ENCODE peak calls at places on chromosomes 3 and 15, in nine cellular contexts. L is A549, B is gastrocnemius medialis, F is body of pancreas, O is ovary, D is H1, Y is endothelial cell of umbilical vein, V is thyroid gland, K is upper lobe of left lung. H is an unnamed sample.

GRCh38 chr3:459376-459710 is 262.8 kb downstream of the CHL1 start:
- DNase-seq in K (no peak), O (no peak), L (no peak), B (no peak), V (no peak), D (no peak), Y (no peak), F (no peak), H (no peak)

GRCh38 chr15:68517285-68517711 is 61.5 kb upstream of the CORO2B start:
- DNase-seq in V (peak), B (no peak), L (peak), F (no peak), Y (no peak), D (no peak), K (peak), O (no peak), H (no peak)

GRCh38 chr3:99410789-99411311 is 227.5 kb upstream of the COL8A1 start:
- DNase-seq in B (no peak), L (no peak), Y (peak), D (no peak), O (no peak), V (no peak), F (no peak), K (no peak), H (no peak)

GRCh38 chr3:45010718-45011355 is 15.3 kb upstream of the CLEC3B start:
- DNase-seq in L (no peak), B (peak), Y (peak), F (no peak), O (no peak), K (no peak), D (no peak), V (peak), H (no peak)

GRCh38 chr3:161700998-161701397 is 204.4 kb downstream of the OTOL1 start:
- DNase-seq in Y (no peak), L (no peak), V (no peak), O (no peak), B (no peak), F (no peak), K (no peak), D (peak), H (no peak)

GRCh38 chr15:98651581-98652220 is 3.4 kb downstream of the IGF1R start:
- DNase-seq in Y (peak), K (no peak), V (peak), D (no peak), B (no peak), F (no peak), O (no peak), L (peak), H (no peak)

GRCh38 chr3:5294360-5294759 is 106.9 kb downstream of the EDEM1 start:
- DNase-seq in O (no peak), F (no peak), B (no peak), D (peak), K (no peak), V (no peak), L (no peak), Y (no peak), H (no peak)

GRCh38 chr3:7876741-7877297 is 624.8 kb upstream of the LMCD1 start:
- DNase-seq in K (no peak), F (no peak), L (no peak), O (no peak), D (no peak), V (no peak), B (no peak), Y (peak), H (no peak)

GRCh38 chr3:14484741-14485140 is 55.4 kb downstream of the GRIP2 start:
- DNase-seq in D (no peak), B (no peak), O (peak), L (no peak), F (no peak), K (no peak), Y (no peak), V (no peak), H (no peak)

GRCh38 chr3:77530870-77531269 is 491.0 kb downstream of the ROBO2 start:
- DNase-seq in D (no peak), V (no peak), F (no peak), K (no peak), B (no peak), L (no peak), O (no peak), Y (no peak), H (no peak)

GRCh38 chr3:15796331-15796730 is 1.4 kb downstream of the ANKRD28 start:
- DNase-seq in Y (peak), B (no peak), F (no peak), O (no peak), V (no peak), K (no peak), L (no peak), D (no peak), H (no peak)

GRCh38 chr3:147705626-147706025 is 296.5 kb downstream of the ZIC1 start:
- DNase-seq in B (no peak), O (no peak), K (no peak), F (no peak), L (no peak), V (no peak), D (no peak), Y (no peak), H (no peak)

GRCh38 chr3:133781570-133781969 is 24.0 kb upstream of the SRPRB start:
- DNase-seq in L (no peak), F (no peak), O (no peak), B (no peak), K (no peak), Y (no peak), D (no peak), V (no peak), H (no peak)

GRCh38 chr3:39064646-39065045 is 12.8 kb downstream of the WDR48 start:
- DNase-seq in O (no peak), L (no peak), D (no peak), Y (no peak), F (no peak), V (peak), K (no peak), B (no peak), H (no peak)

GRCh38 chr3:105867690-105868449 is 942 bp downstream of the CBLB start:
- DNase-seq in O (no peak), D (no peak), Y (peak), L (no peak), F (no peak), B (no peak), K (no peak), V (no peak), H (no peak)

GRCh38 chr3:45199837-45200648 is 26.0 kb downstream of the TMEM158 start:
- DNase-seq in D (no peak), B (no peak), O (no peak), V (no peak), L (peak), F (peak), Y (peak), K (no peak), H (no peak)

GRCh38 chr3:179880868-179881267 is 155.9 kb downstream of the PEX5L start:
- DNase-seq in K (no peak), B (no peak), D (no peak), O (no peak), L (no peak), V (no peak), F (no peak), Y (no peak), H (no peak)

GRCh38 chr3:40719660-40720287 is 195.0 kb downstream of the ZNF621 start:
- DNase-seq in B (no peak), Y (no peak), L (peak), K (no peak), V (peak), F (peak), D (no peak), O (no peak), H (no peak)

GRCh38 chr3:197792019-197792647 is 1.1 kb downstream of the LRCH3 start:
- DNase-seq in L (no peak), B (no peak), O (no peak), K (no peak), V (no peak), Y (peak), D (no peak), F (no peak), H (no peak)

GRCh38 chr15:80431635-80432034 is 27.5 kb downstream of the ARNT2 start:
- DNase-seq in F (no peak), O (no peak), V (peak), Y (no peak), B (no peak), D (no peak), K (no peak), L (no peak), H (no peak)

GRCh38 chr3:156161172-156161571 is 40.8 kb downstream of the KCNAB1 start:
- DNase-seq in F (no peak), L (no peak), B (no peak), K (no peak), Y (peak), D (no peak), O (no peak), V (no peak), H (no peak)

GRCh38 chr3:14780927-14781507 is 37.7 kb upstream of the FGD5 start:
- DNase-seq in D (peak), O (peak), V (peak), K (no peak), L (peak), B (no peak), Y (peak), F (peak), H (peak)

GRCh38 chr15:89749951-89750559 is 994 bp downstream of the MESP1 start:
- DNase-seq in D (no peak), L (no peak), K (peak), F (peak), B (no peak), O (no peak), V (peak), Y (peak), H (peak)

GRCh38 chr15:55827204-55827603 is 84.3 kb upstream of the PRTG start:
- DNase-seq in F (no peak), V (no peak), B (no peak), K (no peak), L (no peak), D (no peak), Y (no peak), O (no peak), H (no peak)

GRCh38 chr15:40660686-40661085 is 34.3 kb upstream of the RAD51 start:
- DNase-seq in L (no peak), Y (no peak), K (no peak), D (no peak), O (no peak), V (no peak), F (no peak), B (no peak), H (no peak)

DNA sequence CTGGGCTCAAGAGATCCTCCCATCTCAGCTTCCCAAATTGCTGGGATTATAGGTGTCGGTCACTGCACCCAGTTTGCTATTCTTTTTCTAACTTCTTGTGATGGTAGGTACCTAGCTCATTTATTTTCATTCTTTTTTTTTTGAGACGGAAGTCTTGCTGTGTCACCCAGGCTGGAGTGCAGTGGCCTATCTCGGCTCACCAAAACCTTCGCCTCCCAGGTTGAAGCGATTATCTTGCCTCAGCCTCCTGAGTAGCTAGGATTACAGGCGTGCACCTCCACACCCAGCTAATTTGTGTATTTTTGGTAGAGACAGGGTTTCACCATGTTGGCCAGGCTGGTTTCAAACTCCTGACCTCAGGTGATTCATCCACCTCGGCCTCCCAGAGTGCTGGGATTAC is 30.1 kb upstream of the RAD51 start:
- DNase-seq in K (no peak), V (no peak), L (no peak), O (no peak), B (no peak), F (no peak), D (no peak), Y (no peak), H (no peak)
- H3K4me3 ChIP-seq in K (no peak), V (no peak), L (no peak), O (no peak), B (no peak), F (no peak), D (no peak), Y (no peak), H (no peak)

GRCh38 chr3:128702391-128702790 is 23.6 kb upstream of the RAB7A start:
- DNase-seq in Y (no peak), D (no peak), O (no peak), L (no peak), B (no peak), V (no peak), K (no peak), F (no peak), H (no peak)

GRCh38 chr3:128697336-128697735 is 28.6 kb upstream of the RAB7A start:
- DNase-seq in D (no peak), F (no peak), B (no peak), K (no peak), L (no peak), O (no peak), Y (no peak), V (no peak), H (no peak)

GRCh38 chr3:128693696-128694095 is 32.3 kb upstream of the RAB7A start:
- DNase-seq in V (no peak), Y (no peak), L (no peak), K (no peak), D (no peak), F (no peak), O (no peak), B (no peak), H (no peak)

GRCh38 chr3:128701342-128702212 is 24.4 kb upstream of the RAB7A start:
- DNase-seq in D (no peak), Y (peak), L (no peak), V (peak), B (peak), O (no peak), F (no peak), K (no peak), H (no peak)

GRCh38 chr3:128698211-128699011 is 27.6 kb upstream of the RAB7A start:
- DNase-seq in B (no peak), L (peak), Y (peak), F (peak), O (peak), K (peak), D (no peak), V (peak), H (peak)
- H3K27ac ChIP-seq in B (peak), L (peak), Y (no peak), F (peak), O (no peak), K (peak), D (no peak), V (peak), H (peak)

GRCh38 chr3:140004271-140004670 is 69.3 kb downstream of the CLSTN2 start:
- DNase-seq in F (no peak), V (no peak), O (no peak), L (no peak), B (no peak), Y (no peak), K (no peak), D (no peak), H (no peak)

GRCh38 chr3:140007946-140008692 is 73.1 kb downstream of the CLSTN2 start:
- DNase-seq in L (no peak), Y (no peak), V (no peak), F (no peak), B (no peak), D (no peak), K (no peak), O (no peak), H (no peak)

GRCh38 chr3:140007081-140007480 is 72.1 kb downstream of the CLSTN2 start:
- DNase-seq in B (no peak), O (no peak), K (no peak), L (no peak), F (no peak), D (no peak), Y (no peak), V (no peak), H (no peak)

GRCh38 chr3:140008693-140008980 is 73.7 kb downstream of the CLSTN2 start:
- DNase-seq in F (no peak), Y (no peak), K (no peak), O (no peak), L (no peak), D (no peak), B (no peak), V (no peak), H (no peak)

DNA sequence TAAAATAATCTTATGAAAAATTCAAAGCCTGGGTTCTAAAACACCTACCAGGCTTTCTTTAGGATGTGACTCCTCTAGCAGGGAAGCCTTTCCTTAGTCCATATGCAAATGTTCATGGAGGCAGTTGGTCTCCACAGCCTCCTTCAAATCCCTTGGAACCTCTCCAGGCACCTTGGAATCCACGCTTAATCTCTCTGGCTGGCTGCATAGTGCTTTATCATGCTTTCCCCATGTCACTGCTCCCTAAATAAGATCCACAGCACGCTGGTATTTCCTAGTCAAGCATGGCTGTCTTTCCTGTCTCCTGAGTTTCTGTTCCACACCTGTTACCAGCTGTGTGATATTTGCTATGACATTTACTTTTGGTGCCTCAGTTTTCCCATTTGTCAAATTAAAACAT is 71.3 kb downstream of the CLSTN2 start:
- DNase-seq in L (no peak), O (no peak), V (no peak), D (no peak), K (no peak), B (no peak), F (no peak), Y (no peak), H (no peak)
- TF ChIP-seq POLR2A in L (no peak), O (no peak), V (no peak), D (no peak), K (no peak), B (no peak), F (no peak), Y (no peak), H (no peak)

GRCh38 chr15:100349321-100349695 is 7.5 kb upstream of the ADAMTS17 start:
- DNase-seq in K (peak), Y (no peak), B (no peak), V (no peak), O (no peak), L (no peak), D (no peak), F (no peak), H (no peak)
- H3K4me3 ChIP-seq in K (no peak), Y (no peak), B (peak), V (no peak), O (peak), L (peak), D (peak), F (no peak), H (peak)

GRCh38 chr3:177345973-177346503 is 148.8 kb upstream of the TBL1XR1 start:
- DNase-seq in Y (no peak), F (no peak), D (no peak), V (no peak), B (no peak), O (no peak), K (no peak), L (no peak), H (no peak)

GRCh38 chr3:177345049-177345972 is 148.0 kb upstream of the TBL1XR1 start:
- DNase-seq in Y (peak), F (peak), V (peak), K (no peak), D (no peak), O (peak), B (peak), L (peak), H (peak)

GRCh38 chr3:177347611-177348010 is 150.3 kb upstream of the TBL1XR1 start:
- DNase-seq in Y (no peak), D (no peak), K (no peak), L (no peak), F (no peak), V (peak), O (no peak), B (no peak), H (no peak)

GRCh38 chr3:177348974-177349373 is 151.7 kb upstream of the TBL1XR1 start:
- DNase-seq in K (no peak), B (no peak), L (no peak), O (no peak), D (no peak), F (no peak), Y (no peak), V (no peak), H (no peak)

DNA sequence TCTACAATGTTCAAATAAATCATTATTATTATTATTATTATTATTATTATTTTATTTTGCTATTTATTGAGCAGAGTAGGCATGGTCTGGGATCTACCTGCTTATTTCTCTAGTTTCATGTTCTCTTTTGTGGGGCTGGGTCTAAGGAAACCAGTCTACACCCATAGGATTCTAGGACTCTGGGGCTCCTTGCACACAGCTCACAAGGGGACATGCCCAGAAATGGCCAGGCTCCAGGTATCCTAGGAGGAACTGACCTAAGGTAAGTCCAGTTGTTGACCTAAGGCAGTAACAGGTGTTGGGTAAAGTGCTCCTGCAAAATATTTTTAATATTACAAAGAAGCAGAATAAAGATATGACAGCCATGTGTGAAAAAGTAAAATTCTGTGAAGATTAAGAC is 149.6 kb upstream of the TBL1XR1 start:
- DNase-seq in O (no peak), D (no peak), L (no peak), K (no peak), B (no peak), V (no peak), Y (no peak), F (peak), H (no peak)
- H3K27ac ChIP-seq in O (no peak), D (no peak), L (peak), K (no peak), B (no peak), V (peak), Y (no peak), F (no peak), H (no peak)

GRCh38 chr3:46976326-46977190 is at the start of gene CCDC12:
- DNase-seq in F (peak), K (peak), V (peak), O (peak), B (peak), L (peak), D (peak), Y (peak), H (peak)
- TF ChIP-seq POLR2A in F (peak), K (peak), V (peak), O (peak), B (peak), L (peak), D (peak), Y (peak), H (peak)

GRCh38 chr3:177594096-177594495 is 396.8 kb upstream of the TBL1XR1 start:
- DNase-seq in O (no peak), K (no peak), B (no peak), V (no peak), F (no peak), Y (no peak), L (peak), D (no peak), H (no peak)
- H3K4me3 ChIP-seq in O (no peak), K (no peak), B (no peak), V (no peak), F (no peak), Y (no peak), L (no peak), D (no peak), H (no peak)

GRCh38 chr3:119579366-119580147 is at the start of gene ADPRH:
- DNase-seq in O (peak), B (peak), K (peak), F (peak), V (peak), L (peak), D (no peak), Y (peak), H (peak)
- H3K27ac ChIP-seq in O (peak), B (peak), K (peak), F (peak), V (peak), L (peak), D (no peak), Y (peak), H (peak)

H was measured in stomach.